ENCODE peak calls at places on chromosomes 3 and 15, in six cellular contexts. B is endothelial cell of umbilical vein; S is nucleus accumbens; P is CD8-positive, alpha-beta T cell; M is GDM1; G is ecto neural progenitor cell. L is an unnamed sample.

GRCh38 chr3:146542179-146542578 is 2.2 kb downstream of the PLSCR1 start:
- DNase-seq in B (no peak), S (no peak), P (no peak), M (no peak), G (no peak), L (no peak)

GRCh38 chr3:90091557-90091956 is 984.1 kb downstream of the EPHA3 start:
- DNase-seq in B (no peak), S (peak; percentile 28), P (no peak), M (no peak), G (peak; percentile 49), L (no peak)

GRCh38 chr3:170049146-170050000 is 11.6 kb downstream of the GPR160 start:
- DNase-seq in B (peak; percentile 30), S (no peak), P (no peak), M (no peak), G (no peak), L (no peak)

GRCh38 chr3:132641837-132642538 is 17.6 kb downstream of the ACAD11 start:
- DNase-seq in B (peak; percentile 72), S (no peak), P (no peak), M (no peak), G (no peak), L (no peak)

GRCh38 chr15:43958894-43959330 is 132.1 kb downstream of the WDR76 start:
- DNase-seq in B (peak; percentile 62), S (no peak), P (no peak), M (no peak), G (no peak), L (no peak)

GRCh38 chr3:175919133-175919532 is 1060.0 kb downstream of the NAALADL2 start:
- DNase-seq in B (no peak), S (no peak), P (no peak), M (no peak), G (no peak), L (no peak)

GRCh38 chr3:122392868-122393844 is 9.2 kb downstream of the FAM162A start:
- DNase-seq in B (peak; percentile 56), S (no peak), P (no peak), M (peak; percentile 39), G (no peak), L (no peak)

GRCh38 chr3:48305396-48305795 is 28.1 kb downstream of the SPINK8 start:
- DNase-seq in B (no peak), S (no peak), P (no peak), M (no peak), G (no peak), L (no peak)

GRCh38 chr3:127961963-127962362 is 46.9 kb downstream of the KBTBD12 start:
- DNase-seq in B (no peak), S (no peak), P (no peak), M (no peak), G (no peak), L (no peak)

GRCh38 chr3:130854208-130854864 is 39.5 kb upstream of the ATP2C1 start:
- DNase-seq in B (no peak), S (no peak), P (no peak), M (no peak), G (no peak), L (no peak)

GRCh38 chr15:93247466-93248121 is 158.6 kb upstream of the RGMA start:
- DNase-seq in B (no peak), S (no peak), P (no peak), M (no peak), G (no peak), L (no peak)

GRCh38 chr3:159964166-159964973 is 24.3 kb upstream of the IL12A start:
- DNase-seq in B (peak; percentile 52), S (no peak), P (no peak), M (no peak), G (no peak), L (no peak)

GRCh38 chr3:63689285-63689684 is 36.8 kb downstream of the SNTN start:
- DNase-seq in B (no peak), S (no peak), P (no peak), M (no peak), G (no peak), L (no peak)

GRCh38 chr3:42053476-42053875 is 37.7 kb upstream of the TRAK1 start:
- DNase-seq in B (no peak), S (peak; percentile 27), P (no peak), M (no peak), G (no peak), L (no peak)

GRCh38 chr15:80514071-80514780 is 110.0 kb downstream of the ARNT2 start:
- DNase-seq in B (no peak), S (no peak), P (no peak), M (no peak), G (no peak), L (no peak)

GRCh38 chr15:48119277-48119676 is 1.5 kb upstream of the SLC24A5 start:
- DNase-seq in B (no peak), S (no peak), P (no peak), M (no peak), G (no peak), L (no peak)

GRCh38 chr3:45771166-45771775 is 25.1 kb downstream of the SLC6A20 start:
- DNase-seq in B (no peak), S (no peak), P (no peak), M (no peak), G (no peak), L (no peak)

GRCh38 chr3:143120716-143121239 is 1.2 kb downstream of the CHST2 start:
- DNase-seq in B (peak; percentile 43), S (peak; percentile 17), P (peak; percentile 25), M (no peak), G (peak; percentile 75), L (peak; percentile 30)

GRCh38 chr15:80480171-80480811 is 76.1 kb downstream of the ARNT2 start:
- DNase-seq in B (no peak), S (no peak), P (no peak), M (no peak), G (no peak), L (no peak)

GRCh38 chr3:170494766-170495165 is 76.1 kb downstream of the CLDN11 start:
- DNase-seq in B (no peak), S (no peak), P (no peak), M (no peak), G (no peak), L (no peak)

GRCh38 chr15:56598991-56599390 is 134.1 kb upstream of the MNS1 start:
- DNase-seq in B (no peak), S (no peak), P (no peak), M (no peak), G (no peak), L (no peak)

GRCh38 chr3:8875831-8876230 is 87.4 kb downstream of the RAD18 start:
- DNase-seq in B (no peak), S (no peak), P (no peak), M (no peak), G (no peak), L (no peak)

GRCh38 chr3:138938056-138938876 is 8.7 kb downstream of the FOXL2 start:
- DNase-seq in B (no peak), S (no peak), P (no peak), M (no peak), G (peak; percentile 55), L (no peak)

GRCh38 chr3:39294446-39295183 is 14.8 kb upstream of the CX3CR1 start:
- DNase-seq in B (no peak), S (no peak), P (no peak), M (no peak), G (no peak), L (no peak)

GRCh38 chr3:197021231-197021630 is 8.4 kb downstream of the MELTF start:
- DNase-seq in B (no peak), S (no peak), P (no peak), M (no peak), G (peak; percentile 42), L (no peak)

GRCh38 chr3:66722675-66723074 is 221.9 kb upstream of the LRIG1 start:
- DNase-seq in B (peak; percentile 91), S (no peak), P (no peak), M (no peak), G (no peak), L (no peak)

GRCh38 chr3:10189557-10190374 is 25.0 kb downstream of the IRAK2 start:
- DNase-seq in B (peak; percentile 94), S (peak; percentile 93), P (no peak), M (peak; percentile 91), G (no peak), L (peak; percentile 44)

GRCh38 chr3:196948442-196949365 is 6.4 kb upstream of the NCBP2 start:
- DNase-seq in B (no peak), S (no peak), P (no peak), M (no peak), G (no peak), L (no peak)

GRCh38 chr3:110272525-110272924 is 799.1 kb upstream of the NECTIN3 start:
- DNase-seq in B (no peak), S (no peak), P (no peak), M (no peak), G (no peak), L (no peak)

GRCh38 chr3:196168808-196169391 is 42.3 kb downstream of the ZDHHC19 start:
- DNase-seq in B (no peak), S (no peak), P (no peak), M (no peak), G (no peak), L (no peak)

GRCh38 chr3:30667250-30667585 is 60.8 kb downstream of the TGFBR2 start:
- DNase-seq in B (peak; percentile 63), S (no peak), P (no peak), M (peak; percentile 25), G (peak; percentile 60), L (peak; percentile 39)

GRCh38 chr3:73405853-73406252 is 218.9 kb downstream of the PDZRN3 start:
- DNase-seq in B (no peak), S (no peak), P (no peak), M (no peak), G (no peak), L (no peak)

GRCh38 chr3:69649120-69649519 is 90.1 kb upstream of the MITF start:
- DNase-seq in B (peak; percentile 69), S (no peak), P (no peak), M (no peak), G (no peak), L (no peak)

GRCh38 chr3:99709686-99710085 is 71.3 kb downstream of the COL8A1 start:
- DNase-seq in B (no peak), S (no peak), P (no peak), M (no peak), G (no peak), L (no peak)

GRCh38 chr3:126326629-126327028 is 30.6 kb downstream of the KLF15 start:
- DNase-seq in B (no peak), S (no peak), P (no peak), M (no peak), G (no peak), L (no peak)

L was measured in activated T-helper 1 cell treated with anti-CD3 and anti-CD28 coated beads, Interleukin-12 subunit alpha, Interleukin-12 subunit beta, Interleukin-2, Interleukin-4 antibody, amounts not matched to agents 30 ng/mL and 10 ng/mL and 1 ng/mL, durations not matched to agents 14 hours and 24 hours and 36 hours.